ENCODE peak calls at places on chromosomes 7 and 10, in six cellular contexts. One of them, this sample, is unnamed.

GRCh38 chr7:24732646-24733413 is 24.4 kb downstream of the GSDME start:
- DNase-seq in fibroblast of lung: peak; percentile 66
- DNase-seq in colonic mucosa: no peak
- DNase-seq in IMR-90: peak; percentile 92
- DNase-seq in MM.1S: peak; percentile 94
- DNase-seq in mammary epithelial cell: peak; percentile 89
- DNase-seq in this sample: peak; percentile 53

GRCh38 chr10:47137311-47137851 is 162.6 kb upstream of the GDF10 start:
- DNase-seq in fibroblast of lung: peak; percentile 73
- DNase-seq in colonic mucosa: no peak
- DNase-seq in IMR-90: peak; percentile 96
- DNase-seq in MM.1S: no peak
- DNase-seq in mammary epithelial cell: peak; percentile 75
- DNase-seq in this sample: no peak

GRCh38 chr7:114530074-114530611 is 115.5 kb downstream of the FOXP2 start:
- DNase-seq in fibroblast of lung: peak; percentile 43
- DNase-seq in colonic mucosa: no peak
- DNase-seq in IMR-90: peak; percentile 36
- DNase-seq in MM.1S: no peak
- DNase-seq in mammary epithelial cell: no peak
- DNase-seq in this sample: no peak

GRCh38 chr7:319267-319661 is 29.3 kb downstream of the FOXL3 start:
- DNase-seq in fibroblast of lung: no peak
- DNase-seq in colonic mucosa: no peak
- DNase-seq in IMR-90: no peak
- DNase-seq in MM.1S: no peak
- DNase-seq in mammary epithelial cell: no peak
- DNase-seq in this sample: no peak

GRCh38 chr10:5943536-5943935 is 33.8 kb downstream of the IL15RA start:
- DNase-seq in fibroblast of lung: peak; percentile 51
- DNase-seq in colonic mucosa: no peak
- DNase-seq in IMR-90: peak; percentile 59
- DNase-seq in MM.1S: no peak
- DNase-seq in mammary epithelial cell: no peak
- DNase-seq in this sample: no peak

GRCh38 chr10:15112657-15113056 is 15.5 kb downstream of the RPP38 start:
- DNase-seq in fibroblast of lung: no peak
- DNase-seq in colonic mucosa: no peak
- DNase-seq in IMR-90: no peak
- DNase-seq in MM.1S: no peak
- DNase-seq in mammary epithelial cell: no peak
- DNase-seq in this sample: no peak

GRCh38 chr10:109968954-109969644 is 38.7 kb upstream of the ADD3 start:
- DNase-seq in fibroblast of lung: no peak
- DNase-seq in colonic mucosa: peak; percentile 75
- DNase-seq in IMR-90: no peak
- DNase-seq in MM.1S: no peak
- DNase-seq in mammary epithelial cell: no peak
- DNase-seq in this sample: no peak

GRCh38 chr10:541750-542371 is 147.6 kb downstream of the DIP2C start:
- DNase-seq in fibroblast of lung: no peak
- DNase-seq in colonic mucosa: no peak
- DNase-seq in IMR-90: no peak
- DNase-seq in MM.1S: no peak
- DNase-seq in mammary epithelial cell: no peak
- DNase-seq in this sample: no peak

GRCh38 chr7:29987821-29988317 is 1.7 kb downstream of the SCRN1 start:
- DNase-seq in fibroblast of lung: peak; percentile 89
- DNase-seq in colonic mucosa: no peak
- DNase-seq in IMR-90: peak; percentile 88
- DNase-seq in MM.1S: no peak
- DNase-seq in mammary epithelial cell: peak; percentile 73
- DNase-seq in this sample: no peak

GRCh38 chr10:66746246-66746645 is 179.6 kb upstream of the LRRTM3 start:
- DNase-seq in fibroblast of lung: no peak
- DNase-seq in colonic mucosa: no peak
- DNase-seq in IMR-90: peak; percentile 20
- DNase-seq in MM.1S: no peak
- DNase-seq in mammary epithelial cell: no peak
- DNase-seq in this sample: no peak

GRCh38 chr7:47180268-47180826 is 401.6 kb downstream of the TNS3 start:
- DNase-seq in fibroblast of lung: peak; percentile 79
- DNase-seq in colonic mucosa: peak; percentile 63
- DNase-seq in IMR-90: peak; percentile 72
- DNase-seq in MM.1S: peak; percentile 46
- DNase-seq in mammary epithelial cell: peak; percentile 29
- DNase-seq in this sample: peak; percentile 15

GRCh38 chr7:156764016-156764669 is 123.6 kb downstream of the RNF32 start:
- DNase-seq in fibroblast of lung: peak; percentile 86
- DNase-seq in colonic mucosa: peak; percentile 68
- DNase-seq in IMR-90: peak; percentile 78
- DNase-seq in MM.1S: no peak
- DNase-seq in mammary epithelial cell: peak; percentile 58
- DNase-seq in this sample: peak; percentile 11

GRCh38 chr10:1050555-1050954 is 1.6 kb upstream of the IDI1 start:
- DNase-seq in fibroblast of lung: no peak
- DNase-seq in colonic mucosa: peak; percentile 70
- DNase-seq in IMR-90: no peak
- DNase-seq in MM.1S: peak; percentile 80
- DNase-seq in mammary epithelial cell: peak; percentile 51
- DNase-seq in this sample: peak; percentile 35

GRCh38 chr10:35722636-35723420 is 80.7 kb upstream of the FZD8 start:
- DNase-seq in fibroblast of lung: no peak
- DNase-seq in colonic mucosa: no peak
- DNase-seq in IMR-90: no peak
- DNase-seq in MM.1S: no peak
- DNase-seq in mammary epithelial cell: no peak
- DNase-seq in this sample: no peak

GRCh38 chr7:150954201-150954985 is 23.7 kb downstream of the KCNH2 start:
- DNase-seq in fibroblast of lung: no peak
- DNase-seq in colonic mucosa: no peak
- DNase-seq in IMR-90: no peak
- DNase-seq in MM.1S: no peak
- DNase-seq in mammary epithelial cell: no peak
- DNase-seq in this sample: no peak

GRCh38 chr10:21092683-21093524 is 195.8 kb upstream of the NEBL start:
- DNase-seq in fibroblast of lung: peak; percentile 72
- DNase-seq in colonic mucosa: no peak
- DNase-seq in IMR-90: no peak
- DNase-seq in MM.1S: no peak
- DNase-seq in mammary epithelial cell: no peak
- DNase-seq in this sample: no peak

GRCh38 chr7:28106316-28106957 is 74.2 kb downstream of the JAZF1 start:
- DNase-seq in fibroblast of lung: peak; percentile 63
- DNase-seq in colonic mucosa: no peak
- DNase-seq in IMR-90: peak; percentile 93
- DNase-seq in MM.1S: no peak
- DNase-seq in mammary epithelial cell: no peak
- DNase-seq in this sample: no peak

GRCh38 chr7:17745588-17745987 is 194.7 kb downstream of the SNX13 start:
- DNase-seq in fibroblast of lung: no peak
- DNase-seq in colonic mucosa: no peak
- DNase-seq in IMR-90: no peak
- DNase-seq in MM.1S: no peak
- DNase-seq in mammary epithelial cell: no peak
- DNase-seq in this sample: no peak

GRCh38 chr10:88313897-88314296 is 269.2 kb downstream of the RNLS start:
- DNase-seq in fibroblast of lung: no peak
- DNase-seq in colonic mucosa: no peak
- DNase-seq in IMR-90: no peak
- DNase-seq in MM.1S: no peak
- DNase-seq in mammary epithelial cell: no peak
- DNase-seq in this sample: no peak

GRCh38 chr10:30098624-30099023 is 39.2 kb upstream of the JCAD start:
- DNase-seq in fibroblast of lung: peak; percentile 72
- DNase-seq in colonic mucosa: no peak
- DNase-seq in IMR-90: peak; percentile 92
- DNase-seq in MM.1S: no peak
- DNase-seq in mammary epithelial cell: peak; percentile 88
- DNase-seq in this sample: no peak

GRCh38 chr10:81915517-81915916 is 40.5 kb downstream of the NRG3 start:
- DNase-seq in fibroblast of lung: no peak
- DNase-seq in colonic mucosa: no peak
- DNase-seq in IMR-90: no peak
- DNase-seq in MM.1S: no peak
- DNase-seq in mammary epithelial cell: no peak
- DNase-seq in this sample: no peak

GRCh38 chr10:133278577-133279265 is 2.1 kb upstream of the ADAM8 start:
- DNase-seq in fibroblast of lung: peak; percentile 44
- DNase-seq in colonic mucosa: peak; percentile 57
- DNase-seq in IMR-90: peak; percentile 49
- DNase-seq in MM.1S: peak; percentile 91
- DNase-seq in mammary epithelial cell: peak; percentile 89
- DNase-seq in this sample: no peak

GRCh38 chr7:116554911-116555310 is 30.1 kb downstream of the CAV1 start:
- DNase-seq in fibroblast of lung: no peak
- DNase-seq in colonic mucosa: no peak
- DNase-seq in IMR-90: no peak
- DNase-seq in MM.1S: no peak
- DNase-seq in mammary epithelial cell: no peak
- DNase-seq in this sample: no peak
- H3K9ac ChIP-seq in fibroblast of lung: no peak overlapping the region
- H3K9ac ChIP-seq in colonic mucosa: no peak overlapping the region
- H3K9ac ChIP-seq in IMR-90: peak overlapping the region; percentile 30
- H3K9ac ChIP-seq in MM.1S: no peak overlapping the region
- H3K9ac ChIP-seq in mammary epithelial cell: no peak overlapping the region
- H3K9ac ChIP-seq in this sample: no peak overlapping the region

DNA sequence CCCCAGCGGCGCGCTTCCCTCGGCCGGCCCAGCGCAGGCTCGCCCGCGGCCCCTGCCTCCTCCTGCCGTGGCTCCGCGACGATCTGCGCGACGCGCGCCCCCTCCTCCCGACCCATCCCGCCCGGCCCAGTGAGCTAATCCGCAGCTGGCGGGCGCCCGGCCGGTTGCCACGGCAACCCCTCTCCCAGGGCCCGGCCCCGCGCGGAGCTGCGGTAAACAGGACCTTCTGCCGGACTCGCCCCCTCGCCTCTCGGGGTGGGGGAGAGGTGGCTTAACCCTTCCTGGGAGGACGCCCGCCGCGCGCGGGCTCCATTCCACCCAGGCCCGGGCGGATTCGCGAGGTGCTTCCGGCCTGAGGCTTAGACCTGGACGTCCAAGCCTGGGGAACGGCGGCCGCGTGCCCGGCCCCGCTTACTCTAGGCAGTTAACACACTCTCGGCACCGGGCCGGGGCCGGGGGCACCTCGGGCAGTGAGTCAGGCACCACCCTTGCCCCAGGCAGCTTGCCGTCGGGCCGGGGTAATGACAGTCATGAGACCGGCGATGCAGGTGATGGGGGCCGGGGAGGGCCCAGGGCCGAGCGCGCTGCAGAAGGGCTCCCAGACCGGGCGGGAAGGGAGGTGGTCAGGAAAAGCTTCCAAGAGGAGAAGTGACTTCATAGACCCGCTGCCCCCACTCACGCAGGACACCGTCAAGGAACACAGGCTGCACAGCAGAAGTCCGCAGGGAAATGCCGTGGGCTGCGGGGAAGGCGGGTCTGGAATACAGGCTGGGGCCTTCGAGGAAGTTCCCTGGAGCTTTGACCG is at the start of gene DENND2A:
- DNase-seq in fibroblast of lung: peak; percentile 75
- DNase-seq in colonic mucosa: peak; percentile 70
- DNase-seq in IMR-90: peak; percentile 76
- DNase-seq in MM.1S: no peak
- DNase-seq in mammary epithelial cell: no peak
- DNase-seq in this sample: no peak
- H3K9ac ChIP-seq in fibroblast of lung: peak within 1 kb of the TSS; percentile 98
- H3K9ac ChIP-seq in colonic mucosa: peak within 1 kb of the TSS; percentile 68
- H3K9ac ChIP-seq in IMR-90: peak within 1 kb of the TSS; percentile 77
- H3K9ac ChIP-seq in MM.1S: no peak within 1 kb of the TSS
- H3K9ac ChIP-seq in mammary epithelial cell: no peak within 1 kb of the TSS
- H3K9ac ChIP-seq in this sample: no peak within 1 kb of the TSS

GRCh38 chr10:12394236-12395033 is 45.1 kb downstream of the CAMK1D start:
- DNase-seq in fibroblast of lung: no peak
- DNase-seq in colonic mucosa: no peak
- DNase-seq in IMR-90: peak; percentile 75
- DNase-seq in MM.1S: no peak
- DNase-seq in mammary epithelial cell: no peak
- DNase-seq in this sample: no peak

GRCh38 chr10:12396093-12396492 is 46.7 kb downstream of the CAMK1D start:
- DNase-seq in fibroblast of lung: no peak
- DNase-seq in colonic mucosa: no peak
- DNase-seq in IMR-90: no peak
- DNase-seq in MM.1S: no peak
- DNase-seq in mammary epithelial cell: no peak
- DNase-seq in this sample: no peak

GRCh38 chr10:12397931-12398330 is 48.6 kb downstream of the CAMK1D start:
- DNase-seq in fibroblast of lung: no peak
- DNase-seq in colonic mucosa: no peak
- DNase-seq in IMR-90: peak; percentile 68
- DNase-seq in MM.1S: no peak
- DNase-seq in mammary epithelial cell: no peak
- DNase-seq in this sample: no peak

GRCh38 chr10:12397147-12397896 is 48.0 kb downstream of the CAMK1D start:
- DNase-seq in fibroblast of lung: no peak
- DNase-seq in colonic mucosa: no peak
- DNase-seq in IMR-90: no peak
- DNase-seq in MM.1S: no peak
- DNase-seq in mammary epithelial cell: no peak
- DNase-seq in this sample: no peak

DNA sequence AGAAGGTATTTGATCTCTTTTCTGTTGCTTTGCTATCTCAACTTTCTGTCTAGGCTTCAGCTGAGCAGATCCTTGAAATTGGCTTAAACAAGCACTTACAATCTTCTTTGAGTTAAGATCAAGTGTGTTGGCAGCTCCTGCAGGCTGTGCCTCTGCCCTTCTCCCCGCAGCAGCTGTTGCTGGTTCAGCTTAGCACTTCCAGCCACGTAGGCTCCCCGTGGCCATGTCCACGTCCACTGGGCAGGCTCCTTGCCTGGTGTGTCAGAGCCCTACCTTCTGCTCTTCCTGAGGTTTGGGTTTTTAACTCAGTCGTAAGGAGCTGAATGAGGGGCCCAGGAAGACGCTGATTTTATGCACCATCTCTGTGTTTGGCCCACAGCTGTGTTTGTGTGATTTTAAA is 47.2 kb downstream of the CAMK1D start:
- DNase-seq in fibroblast of lung: no peak
- DNase-seq in colonic mucosa: no peak
- DNase-seq in IMR-90: peak; percentile 35
- DNase-seq in MM.1S: no peak
- DNase-seq in mammary epithelial cell: no peak
- DNase-seq in this sample: no peak
- H3K9ac ChIP-seq in fibroblast of lung: no peak overlapping the region
- H3K9ac ChIP-seq in colonic mucosa: no peak overlapping the region
- H3K9ac ChIP-seq in IMR-90: no peak overlapping the region
- H3K9ac ChIP-seq in MM.1S: no peak overlapping the region
- H3K9ac ChIP-seq in mammary epithelial cell: no peak overlapping the region
- H3K9ac ChIP-seq in this sample: no peak overlapping the region

GRCh38 chr10:7738536-7739407 is 35.7 kb downstream of the ITIH2 start:
- DNase-seq in fibroblast of lung: no peak
- DNase-seq in colonic mucosa: no peak
- DNase-seq in IMR-90: no peak
- DNase-seq in MM.1S: no peak
- DNase-seq in mammary epithelial cell: no peak
- DNase-seq in this sample: no peak

DNA sequence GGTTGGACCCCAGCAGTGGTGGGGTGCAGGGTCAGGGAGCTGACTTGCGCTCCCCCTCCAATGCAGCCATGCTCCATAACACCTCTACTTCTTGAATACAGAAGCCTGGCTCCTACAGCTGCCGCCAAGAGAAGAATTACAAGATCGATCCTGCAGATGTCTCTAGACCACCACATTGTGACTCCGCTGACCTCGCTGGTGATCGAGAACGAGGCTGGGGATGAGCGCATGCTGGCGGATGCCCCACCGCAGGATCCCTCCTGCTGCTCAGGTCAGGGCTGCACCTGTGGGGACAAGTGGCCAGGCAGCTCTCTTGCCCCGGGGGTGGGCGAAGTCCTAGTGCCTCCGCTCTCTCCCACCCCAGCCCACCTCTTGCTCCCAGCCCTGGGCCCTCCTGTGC is 31.7 kb downstream of the ITIH2 start:
- DNase-seq in fibroblast of lung: no peak
- DNase-seq in colonic mucosa: no peak
- DNase-seq in IMR-90: no peak
- DNase-seq in MM.1S: no peak
- DNase-seq in mammary epithelial cell: no peak
- DNase-seq in this sample: no peak
- H3K9ac ChIP-seq in fibroblast of lung: no peak overlapping the region
- H3K9ac ChIP-seq in colonic mucosa: no peak overlapping the region
- H3K9ac ChIP-seq in IMR-90: no peak overlapping the region
- H3K9ac ChIP-seq in MM.1S: no peak overlapping the region
- H3K9ac ChIP-seq in mammary epithelial cell: no peak overlapping the region
- H3K9ac ChIP-seq in this sample: no peak overlapping the region